ENCODE peak calls at places on chromosomes 16 and 17, in four cellular contexts. H, I, M and F are unnamed samples.

GRCh38 chr17:78979780-78980623 is at the start of gene LGALS3BP:
- DNase-seq in H (peak; percentile 49), I (no peak), M (peak; percentile 97), F (no peak)

GRCh38 chr16:88099563-88099890 is 148.3 kb downstream of the BANP start:
- DNase-seq in M (no peak), I (no peak), H (no peak), F (no peak)

GRCh38 chr16:88349903-88350900 is 32.6 kb upstream of the ZNF469 start:
- DNase-seq in H (no peak), M (no peak), I (no peak), F (no peak)

GRCh38 chr17:49337900-49338299 is 24.1 kb downstream of the ZNF652 start:
- DNase-seq in M (no peak), I (no peak), H (no peak), F (no peak)

GRCh38 chr16:89504061-89504460 is 4.1 kb upstream of the SPG7 start:
- DNase-seq in H (no peak), M (no peak), I (no peak), F (no peak)

GRCh38 chr16:2971985-2972784 is 3.0 kb downstream of the PAQR4 start:
- DNase-seq in M (no peak), H (no peak), I (no peak), F (no peak)

GRCh38 chr17:63588797-63589196 is 11.9 kb upstream of the TACO1 start:
- DNase-seq in I (no peak), H (no peak), M (no peak), F (no peak)

GRCh38 chr17:75115545-75115944 is 5.8 kb downstream of the ARMC7 start:
- DNase-seq in I (no peak), H (no peak), M (no peak), F (no peak)

GRCh38 chr17:79670537-79671386 is 59.9 kb upstream of the RBFOX3 start:
- DNase-seq in I (no peak), H (no peak), M (no peak), F (no peak)

GRCh38 chr16:14284930-14285541 is 213.9 kb downstream of the MRTFB start:
- DNase-seq in I (no peak), H (peak; percentile 68), M (peak; percentile 65), F (no peak)

DNA sequence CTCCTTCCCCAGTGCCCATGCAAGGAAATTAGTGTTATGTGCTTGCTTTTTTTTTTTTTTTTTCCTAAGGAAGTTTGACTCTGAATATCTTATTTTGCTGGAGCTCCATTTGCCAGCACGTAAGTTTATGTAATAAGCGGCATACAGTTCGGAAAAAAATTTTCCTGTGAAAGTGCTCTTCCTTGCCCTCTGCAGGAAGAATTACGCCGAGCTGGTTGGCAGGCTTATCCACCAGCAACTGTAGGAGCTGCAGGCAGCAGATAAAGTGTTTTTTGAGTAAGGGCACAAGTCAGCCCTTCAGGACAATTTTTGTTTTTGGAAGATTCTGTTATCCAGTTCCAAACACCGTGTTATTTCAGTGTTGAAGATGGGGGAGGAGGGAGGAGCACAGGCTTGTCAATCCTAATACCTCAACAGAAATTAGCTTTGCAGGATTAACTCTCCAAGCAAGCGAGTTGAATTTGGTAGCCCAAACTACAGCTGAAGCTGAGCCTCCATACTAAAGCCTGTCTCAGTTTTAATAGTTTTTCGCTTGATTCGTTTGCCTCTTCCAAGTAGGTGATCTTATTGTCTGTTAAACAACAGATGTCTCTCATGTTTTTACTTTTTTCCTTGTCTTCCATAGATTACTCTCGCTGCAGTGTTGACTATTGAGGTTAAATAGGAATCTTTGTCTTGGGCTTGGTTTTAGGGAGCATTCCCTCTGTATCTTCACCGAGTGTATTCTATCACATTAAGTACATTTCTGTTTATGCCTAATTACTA is 1.1 kb downstream of the SPECC1 start:
- DNase-seq in I (no peak), H (peak; percentile 28), M (peak; percentile 33), F (peak; percentile 24)
- TF ChIP-seq ESRRA in I (no peak), H (no peak), M (no peak), F (no peak)

GRCh38 chr16:72012607-72013006 is 4.1 kb downstream of the DHODH start:
- DNase-seq in I (no peak), M (no peak), H (no peak), F (no peak)
- TF ChIP-seq ATF2 in I (no peak), M (no peak), H (no peak), F (no peak)

GRCh38 chr16:68848786-68849185 is 5.5 kb downstream of the TANGO6 start:
- DNase-seq in H (no peak), I (no peak), M (no peak), F (no peak)

GRCh38 chr16:68843482-68844210 is at the start of gene TANGO6:
- DNase-seq in M (peak; percentile 85), H (peak; percentile 86), I (peak; percentile 41), F (peak; percentile 85)

GRCh38 chr16:68839831-68840230 is 3.5 kb upstream of the TANGO6 start:
- DNase-seq in I (no peak), H (no peak), M (no peak), F (no peak)

DNA sequence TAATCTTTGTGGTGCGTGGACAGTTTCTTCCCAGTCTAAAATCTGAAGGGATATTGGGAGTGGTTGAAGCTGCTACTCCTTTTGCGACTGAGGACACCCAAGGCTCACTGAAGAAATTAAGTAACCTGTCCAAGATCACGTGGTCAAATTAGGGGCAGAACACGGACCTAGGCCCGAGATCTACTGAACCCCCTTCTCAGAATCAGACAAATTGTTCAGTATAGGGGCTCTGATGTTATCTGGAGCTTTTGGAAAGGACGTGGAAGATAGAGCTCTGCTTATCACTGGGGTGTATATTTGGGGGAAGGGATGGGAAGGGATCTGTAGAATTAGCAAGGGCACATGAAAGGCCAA is 857 bp downstream of the TANGO6 start:
- DNase-seq in I (peak; percentile 1), M (no peak), H (no peak), F (no peak)
- TF ChIP-seq ESRRA in I (no peak), M (no peak), H (no peak), F (no peak)

DNA sequence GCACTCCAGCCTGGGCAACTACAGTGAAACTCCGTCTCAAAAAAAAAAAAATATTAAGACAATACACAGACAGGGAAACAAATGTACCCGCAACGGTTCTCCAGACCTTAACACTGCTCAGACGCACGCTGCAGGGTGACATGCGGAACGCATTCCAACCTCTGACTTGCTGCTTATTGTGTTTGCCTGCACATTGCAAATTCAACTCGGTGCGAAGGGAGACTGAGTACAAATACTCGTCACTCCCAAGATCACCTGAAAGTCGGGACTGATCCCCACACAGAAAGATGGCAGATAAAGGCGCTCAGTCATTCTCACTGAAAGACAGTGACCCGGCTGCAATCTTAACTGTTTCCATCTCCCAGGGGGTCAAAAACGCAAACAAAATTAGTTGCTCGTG is 781 bp downstream of the CLCN7 start:
- DNase-seq in I (no peak), H (no peak), M (peak; percentile 28), F (no peak)
- TF ChIP-seq ATF2 in I (no peak), H (no peak), M (no peak), F (no peak)

GRCh38 chr16:53534206-53534605 is 31.2 kb upstream of the AKTIP start:
- DNase-seq in M (no peak), I (no peak), H (peak; percentile 23), F (no peak)

GRCh38 chr16:53529529-53529928 is 26.5 kb upstream of the AKTIP start:
- DNase-seq in I (no peak), H (no peak), M (no peak), F (no peak)

GRCh38 chr16:53528797-53529196 is 25.8 kb upstream of the AKTIP start:
- DNase-seq in M (no peak), I (no peak), H (no peak), F (no peak)

GRCh38 chr16:53530741-53531140 is 27.7 kb upstream of the AKTIP start:
- DNase-seq in I (no peak), H (no peak), M (no peak), F (no peak)

GRCh38 chr16:53530046-53530445 is 27.0 kb upstream of the AKTIP start:
- DNase-seq in I (no peak), M (no peak), H (no peak), F (no peak)
- TF ChIP-seq ESRRA in I (no peak), M (no peak), H (no peak), F (no peak)

GRCh38 chr16:58503863-58504688 is 4.1 kb downstream of the NDRG4 start:
- DNase-seq in H (no peak), I (no peak), M (no peak), F (no peak)

GRCh38 chr16:58500329-58501241 is 642 bp downstream of the NDRG4 start:
- DNase-seq in I (no peak), M (no peak), H (peak; percentile 38), F (no peak)

GRCh38 chr16:58503166-58503862 is 3.4 kb downstream of the NDRG4 start:
- DNase-seq in H (no peak), M (no peak), I (no peak), F (no peak)

GRCh38 chr16:58501242-58502131 is 1.5 kb downstream of the NDRG4 start:
- DNase-seq in H (peak; percentile 88), M (peak; percentile 30), I (no peak), F (peak; percentile 89)

GRCh38 chr16:58502217-58502921 is 2.4 kb downstream of the NDRG4 start:
- DNase-seq in H (no peak), M (no peak), I (no peak), F (no peak)
- TF ChIP-seq ATF2 in H (no peak), M (no peak), I (no peak), F (no peak)

GRCh38 chr17:227581-228222 is 46.3 kb upstream of the DOC2B start:
- DNase-seq in I (no peak), H (no peak), M (no peak), F (no peak)

GRCh38 chr17:228223-228615 is 46.8 kb upstream of the DOC2B start:
- DNase-seq in M (no peak), I (no peak), H (no peak), F (no peak)

GRCh38 chr17:229945-230235 is 48.4 kb upstream of the DOC2B start:
- DNase-seq in H (peak; percentile 6), M (no peak), I (no peak), F (no peak)

GRCh38 chr17:230371-230770 is 48.9 kb upstream of the DOC2B start:
- DNase-seq in H (no peak), M (no peak), I (no peak), F (no peak)

DNA sequence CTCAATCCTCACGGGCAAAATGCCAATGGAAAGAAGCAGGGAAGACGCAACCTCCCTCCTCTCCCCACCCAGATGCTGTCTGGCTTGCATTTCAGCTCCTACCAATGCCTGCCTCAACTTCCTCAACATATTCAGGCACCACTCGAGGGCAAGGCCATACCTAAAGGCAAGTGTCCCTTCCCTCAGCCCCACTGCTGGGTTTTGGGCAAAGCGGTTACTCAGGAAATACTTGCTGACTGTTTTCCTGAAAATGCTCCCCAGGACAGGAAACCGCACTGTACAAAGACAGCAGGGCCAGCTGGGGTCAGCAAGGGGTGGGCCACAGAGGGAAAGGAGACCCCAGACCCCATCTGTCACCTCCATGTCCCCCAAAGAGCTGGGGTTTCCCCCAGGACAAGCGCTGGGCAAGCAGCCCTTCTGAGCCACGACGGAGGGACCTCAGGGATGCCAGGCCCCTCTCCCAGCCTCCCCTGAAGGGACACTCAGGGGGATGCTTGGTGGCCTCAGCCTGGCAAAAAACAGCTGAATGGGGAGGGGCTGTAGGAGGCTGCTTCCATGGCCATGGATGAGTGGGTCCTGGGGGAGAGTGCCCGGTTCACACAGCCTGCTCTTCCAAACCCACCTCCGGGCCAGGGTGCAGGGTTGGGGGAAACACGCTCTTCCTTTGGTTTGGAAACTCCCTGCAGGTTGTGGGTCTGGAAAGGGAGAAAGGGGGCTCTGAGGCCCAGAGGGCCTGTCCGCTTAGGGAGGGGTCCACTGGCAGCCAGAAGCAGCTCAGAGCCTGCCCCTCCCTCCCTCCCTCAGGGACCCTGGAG is 47.9 kb upstream of the DOC2B start:
- DNase-seq in H (peak; percentile 6), I (no peak), M (no peak), F (no peak)
- TF ChIP-seq ESRRA in H (no peak), I (no peak), M (no peak), F (no peak)